ENCODE peak calls at places on chromosomes 7 and 10, in nine cellular contexts. K is activated naive CD4-positive, alpha-beta T cell; T is mucosa of gallbladder; Y is fibroblast of mammary gland; O is stimulated activated CD8-positive, alpha-beta memory T cell treated with anti-CD3 and anti-CD28 coated beads, Interleukin-2, amount 100 ng/mL, for 48 hours; D is pons; B is GM20000; I is HEK293T; N is A172. U is an unnamed sample.

GRCh38 chr7:44152971-44153947 is 12.1 kb upstream of the MYL7 start:
- DNase-seq in K (no peak), T (no peak), Y (no peak), O (no peak), D (no peak), B (no peak), I (no peak), N (no peak), U (no peak)

GRCh38 chr10:103636996-103637395 is 143.5 kb downstream of the NEURL1 start:
- DNase-seq in K (no peak), T (no peak), Y (peak; percentile 45), O (no peak), D (no peak), B (no peak), I (no peak), N (no peak), U (no peak)

GRCh38 chr7:125406111-125406510 is 476.5 kb upstream of the POT1 start:
- DNase-seq in K (no peak), T (no peak), Y (no peak), O (no peak), D (no peak), B (no peak), I (no peak), N (no peak), U (no peak)

GRCh38 chr7:111796671-111797070 is 234.4 kb upstream of the IMMP2L start:
- DNase-seq in K (no peak), T (no peak), Y (peak; percentile 21), O (no peak), D (no peak), B (no peak), I (no peak), N (peak; percentile 10), U (no peak)

GRCh38 chr10:78672898-78673297 is 395.9 kb upstream of the ZMIZ1 start:
- DNase-seq in K (no peak), T (no peak), Y (peak; percentile 61), O (no peak), D (no peak), B (no peak), I (no peak), N (no peak), U (no peak)

GRCh38 chr7:34430456-34430855 is 227.6 kb upstream of the NPSR1 start:
- DNase-seq in K (no peak), T (peak; percentile 18), Y (peak; percentile 57), O (no peak), D (no peak), B (peak; percentile 15), I (peak; percentile 10), N (peak; percentile 74), U (no peak)

GRCh38 chr10:13536674-13537366 is 8.0 kb upstream of the BEND7 start:
- DNase-seq in K (no peak), T (peak; percentile 28), Y (peak; percentile 38), O (peak; percentile 7), D (no peak), B (peak; percentile 66), I (peak; percentile 85), N (peak; percentile 35), U (no peak)

GRCh38 chr7:46989247-46989646 is 592.7 kb downstream of the TNS3 start:
- DNase-seq in K (no peak), T (no peak), Y (no peak), O (no peak), D (no peak), B (no peak), I (no peak), N (no peak), U (no peak)

GRCh38 chr7:91784469-91784868 is 96.0 kb downstream of the MTERF1 start:
- DNase-seq in K (no peak), T (no peak), Y (peak; percentile 79), O (no peak), D (peak; percentile 24), B (no peak), I (peak; percentile 8), N (peak; percentile 55), U (no peak)

GRCh38 chr10:89213191-89213808 is 6.2 kb upstream of the CH25H start:
- DNase-seq in K (no peak), T (no peak), Y (peak; percentile 66), O (no peak), D (peak; percentile 76), B (peak; percentile 52), I (peak; percentile 35), N (peak; percentile 54), U (no peak)

GRCh38 chr7:99021941-99022560 is 121.9 kb downstream of the SMURF1 start:
- DNase-seq in K (no peak), T (peak; percentile 37), Y (peak; percentile 52), O (no peak), D (no peak), B (no peak), I (no peak), N (no peak), U (no peak)